ENCODE peak calls at places on chromosomes 2 and 18, in six cellular contexts. One of them, this sample, is unnamed.

GRCh38 chr2:158034198-158034831 is 67.4 kb upstream of the UPP2 start:
- DNase-seq in myocyte: peak
- DNase-seq in LoVo: peak
- DNase-seq in cerebellum: peak
- DNase-seq in endodermal cell: peak
- DNase-seq in NCI-H2107: peak
- DNase-seq in this sample: peak

GRCh38 chr18:7321831-7322230 is 90.9 kb downstream of the LRRC30 start:
- DNase-seq in myocyte: no peak
- DNase-seq in LoVo: no peak
- DNase-seq in cerebellum: no peak
- DNase-seq in endodermal cell: no peak
- DNase-seq in NCI-H2107: no peak
- DNase-seq in this sample: no peak

GRCh38 chr18:49819768-49820662 is 6.7 kb upstream of the ACAA2 start:
- DNase-seq in myocyte: no peak
- DNase-seq in LoVo: no peak
- DNase-seq in cerebellum: no peak
- DNase-seq in endodermal cell: no peak
- DNase-seq in NCI-H2107: no peak
- DNase-seq in this sample: peak

GRCh38 chr2:31239842-31240198 is 5.9 kb downstream of the EHD3 start:
- DNase-seq in myocyte: peak
- DNase-seq in LoVo: no peak
- DNase-seq in cerebellum: peak
- DNase-seq in endodermal cell: peak
- DNase-seq in NCI-H2107: no peak
- DNase-seq in this sample: peak

GRCh38 chr2:194698012-194698411 is 959.0 kb upstream of the SLC39A10 start:
- DNase-seq in myocyte: peak
- DNase-seq in LoVo: no peak
- DNase-seq in cerebellum: no peak
- DNase-seq in endodermal cell: no peak
- DNase-seq in NCI-H2107: no peak
- DNase-seq in this sample: no peak

GRCh38 chr18:49628119-49628518 is 66.3 kb downstream of the LIPG start:
- DNase-seq in myocyte: no peak
- DNase-seq in LoVo: no peak
- DNase-seq in cerebellum: no peak
- DNase-seq in endodermal cell: peak
- DNase-seq in NCI-H2107: no peak
- DNase-seq in this sample: peak

GRCh38 chr2:71614976-71615768 is 161.8 kb downstream of the DYSF start:
- DNase-seq in myocyte: peak
- DNase-seq in LoVo: no peak
- DNase-seq in cerebellum: peak
- DNase-seq in endodermal cell: peak
- DNase-seq in NCI-H2107: no peak
- DNase-seq in this sample: no peak

GRCh38 chr2:132691556-132691955 is 21.6 kb upstream of the LYPD1 start:
- DNase-seq in myocyte: peak
- DNase-seq in LoVo: no peak
- DNase-seq in cerebellum: no peak
- DNase-seq in endodermal cell: no peak
- DNase-seq in NCI-H2107: no peak
- DNase-seq in this sample: no peak

GRCh38 chr18:52554180-52554579 is 214.2 kb downstream of the DCC start:
- DNase-seq in myocyte: no peak
- DNase-seq in LoVo: no peak
- DNase-seq in cerebellum: no peak
- DNase-seq in endodermal cell: no peak
- DNase-seq in NCI-H2107: no peak
- DNase-seq in this sample: no peak

This sample was measured in LHCN-M2.